ENCODE peak calls at places on chromosomes 4 and X, in eight cellular contexts. Y is PC-3, R is pancreas, X is fibroblast of pulmonary artery, T is upper lobe of left lung, I is body of pancreas, U is mucosa of descending colon, P is tibial nerve. D is an unnamed sample.

GRCh38 chr4:41432889-41433288 is 105.1 kb upstream of the LIMCH1 start:
- DNase-seq in R (no peak), P (no peak), U (no peak), T (no peak), I (no peak), Y (no peak), X (peak), D (no peak)

GRCh38 chr4:138090145-138090917 is 151.8 kb downstream of the SLC7A11 start:
- DNase-seq in U (no peak), X (peak), I (peak), R (no peak), T (peak), Y (peak), P (peak), D (peak)

GRCh38 chr4:169251291-169252235 is 19.2 kb downstream of the SH3RF1 start:
- DNase-seq in T (no peak), R (no peak), U (no peak), X (peak), Y (peak), I (no peak), P (no peak), D (no peak)

GRCh38 chr4:41177016-41177415 is 37.3 kb downstream of the APBB2 start:
- DNase-seq in T (no peak), I (no peak), Y (peak), R (no peak), P (no peak), X (peak), U (no peak), D (no peak)

GRCh38 chr4:169243808-169244207 is 26.9 kb downstream of the SH3RF1 start:
- DNase-seq in R (no peak), I (no peak), Y (no peak), P (no peak), X (peak), U (no peak), T (no peak), D (no peak)

GRCh38 chr4:142402156-142402555 is 443.9 kb downstream of the INPP4B start:
- DNase-seq in I (no peak), U (no peak), T (no peak), P (no peak), R (no peak), X (no peak), Y (no peak), D (no peak)

GRCh38 chr4:6469144-6469543 is 3.3 kb downstream of the PPP2R2C start:
- DNase-seq in P (no peak), I (no peak), R (no peak), T (no peak), X (no peak), Y (no peak), U (no peak), D (no peak)

GRCh38 chr4:89752932-89753598 is 83.9 kb downstream of the SNCA start:
- DNase-seq in Y (no peak), U (no peak), I (no peak), R (no peak), P (no peak), X (peak), T (no peak), D (no peak)

GRCh38 chrX:33138677-33139249 is 72.6 kb downstream of the DMD start:
- DNase-seq in R (no peak), X (peak), Y (peak), I (no peak), T (no peak), P (no peak), U (no peak), D (no peak)

GRCh38 chr4:41692717-41693345 is 55.7 kb downstream of the PHOX2B start:
- DNase-seq in T (no peak), P (peak), X (peak), U (peak), I (peak), R (peak), Y (peak), D (peak)

GRCh38 chr4:148951346-148951745 is 509.1 kb upstream of the NR3C2 start:
- DNase-seq in P (no peak), U (no peak), R (no peak), I (no peak), Y (peak), T (no peak), X (no peak), D (no peak)

GRCh38 chrX:120310861-120311631 is at the start of gene TMEM255A:
- DNase-seq in P (no peak), U (peak), X (no peak), Y (no peak), I (no peak), T (peak), R (peak), D (no peak)

GRCh38 chr4:69095301-69095731 is 958 bp upstream of the UGT2B7 start:
- DNase-seq in U (no peak), Y (peak), T (no peak), X (peak), P (no peak), I (no peak), R (no peak), D (no peak)

GRCh38 chrX:14641681-14642655 is 112.6 kb downstream of the GLRA2 start:
- DNase-seq in Y (no peak), P (no peak), T (no peak), X (no peak), I (no peak), R (no peak), U (no peak), D (no peak)

GRCh38 chr4:48813984-48814383 is 16.9 kb upstream of the OCIAD1 start:
- DNase-seq in R (no peak), I (no peak), X (no peak), T (no peak), P (no peak), Y (no peak), U (no peak), D (no peak)

GRCh38 chr4:15469402-15470148 is at the start of gene CC2D2A:
- DNase-seq in Y (peak), R (no peak), T (no peak), I (peak), X (peak), U (no peak), P (no peak), D (peak)

GRCh38 chrX:154409222-154409871 is at the start of gene DNASE1L1:
- DNase-seq in X (peak), R (peak), Y (peak), I (peak), T (peak), U (peak), P (peak), D (peak)

GRCh38 chr4:19155568-19155967 is 1096.1 kb upstream of the SLIT2 start:
- DNase-seq in T (no peak), I (no peak), U (no peak), P (no peak), X (no peak), R (no peak), Y (no peak), D (no peak)

GRCh38 chr4:85828295-85828910 is 353.5 kb downstream of the ARHGAP24 start:
- DNase-seq in T (no peak), U (no peak), X (peak), I (no peak), Y (peak), R (no peak), P (no peak), D (no peak)

GRCh38 chrX:22097295-22097694 is 65.2 kb downstream of the PHEX start:
- DNase-seq in X (peak), R (no peak), U (no peak), P (peak), I (no peak), T (no peak), Y (peak), D (no peak)

GRCh38 chrX:154396948-154397887 is 959 bp upstream of the RPL10 start:
- DNase-seq in Y (peak), P (peak), U (peak), I (peak), X (peak), R (peak), T (peak), D (peak)

GRCh38 chrX:25531096-25531495 is 515.3 kb upstream of the ARX start:
- DNase-seq in P (no peak), Y (no peak), I (no peak), X (peak), R (no peak), U (no peak), T (no peak), D (no peak)

GRCh38 chr4:53043096-53043495 is 181.0 kb downstream of the RASL11B start:
- DNase-seq in T (no peak), X (no peak), U (no peak), R (no peak), Y (no peak), P (no peak), I (no peak), D (no peak)

GRCh38 chrX:13188731-13189309 is 131.0 kb downstream of the ATXN3L start:
- DNase-seq in T (no peak), X (no peak), R (no peak), U (no peak), P (no peak), Y (no peak), I (no peak), D (no peak)

GRCh38 chrX:71128915-71129765 is 10.7 kb downstream of the MED12 start:
- DNase-seq in Y (peak), U (peak), P (peak), I (peak), T (peak), X (peak), R (peak), D (peak)

GRCh38 chr4:146142768-146143167 is 32.8 kb upstream of the LSM6 start:
- DNase-seq in X (no peak), R (no peak), P (no peak), Y (no peak), I (no peak), T (no peak), U (no peak), D (no peak)

GRCh38 chr4:2305766-2306501 is 44.0 kb upstream of the MXD4 start:
- DNase-seq in U (peak), X (no peak), P (no peak), R (no peak), Y (no peak), T (no peak), I (no peak), D (no peak)

GRCh38 chrX:107935200-107935599 is 47.0 kb downstream of the TEX13B start:
- DNase-seq in I (no peak), P (no peak), Y (peak), X (peak), T (no peak), R (no peak), U (no peak), D (no peak)

GRCh38 chr4:70613182-70613892 is 15.2 kb upstream of the ENAM start:
- DNase-seq in Y (no peak), P (no peak), T (no peak), U (peak), X (no peak), I (no peak), R (no peak), D (no peak)

GRCh38 chr4:4423706-4424498 is 37.0 kb downstream of the NSG1 start:
- DNase-seq in P (no peak), T (no peak), R (no peak), X (no peak), Y (no peak), U (no peak), I (no peak), D (no peak)

GRCh38 chrX:124018031-124018430 is 56.5 kb downstream of the STAG2 start:
- DNase-seq in I (no peak), X (peak), U (no peak), R (no peak), P (no peak), Y (peak), T (no peak), D (no peak)

GRCh38 chrX:8323356-8323755 is 141.3 kb upstream of the VCX3B start:
- DNase-seq in I (no peak), T (no peak), X (no peak), P (no peak), Y (peak), R (peak), U (peak), D (no peak)

GRCh38 chrX:139113682-139114081 is 402.2 kb upstream of the FGF13 start:
- DNase-seq in I (no peak), U (no peak), P (no peak), R (no peak), X (no peak), T (no peak), Y (peak), D (no peak)

GRCh38 chrX:112391313-112391712 is 288.4 kb downstream of the LHFPL1 start:
- DNase-seq in T (no peak), P (no peak), X (no peak), R (no peak), I (no peak), Y (no peak), U (no peak), D (no peak)

GRCh38 chr4:174454815-174455473 is 67.3 kb downstream of the HPGD start:
- DNase-seq in P (no peak), U (peak), X (no peak), Y (no peak), R (no peak), T (no peak), I (no peak), D (no peak)

GRCh38 chrX:136055651-136056221 is 70.5 kb downstream of the SLC9A6 start:
- DNase-seq in U (no peak), R (no peak), X (peak), I (peak), T (no peak), P (peak), Y (peak), D (no peak)

GRCh38 chr4:88674989-88675388 is 22.6 kb downstream of the NAP1L5 start:
- DNase-seq in U (no peak), P (no peak), R (no peak), Y (no peak), I (no peak), T (no peak), X (no peak), D (no peak)

GRCh38 chr4:105895609-105896460 is 564 bp downstream of the NPNT start:
- DNase-seq in R (peak), X (no peak), I (peak), P (no peak), Y (peak), T (peak), U (peak), D (peak)
- TF ChIP-seq CTCF in R (no peak), X (no peak), I (no peak), P (no peak), Y (peak), T (no peak), U (no peak), D (peak)

DNA sequence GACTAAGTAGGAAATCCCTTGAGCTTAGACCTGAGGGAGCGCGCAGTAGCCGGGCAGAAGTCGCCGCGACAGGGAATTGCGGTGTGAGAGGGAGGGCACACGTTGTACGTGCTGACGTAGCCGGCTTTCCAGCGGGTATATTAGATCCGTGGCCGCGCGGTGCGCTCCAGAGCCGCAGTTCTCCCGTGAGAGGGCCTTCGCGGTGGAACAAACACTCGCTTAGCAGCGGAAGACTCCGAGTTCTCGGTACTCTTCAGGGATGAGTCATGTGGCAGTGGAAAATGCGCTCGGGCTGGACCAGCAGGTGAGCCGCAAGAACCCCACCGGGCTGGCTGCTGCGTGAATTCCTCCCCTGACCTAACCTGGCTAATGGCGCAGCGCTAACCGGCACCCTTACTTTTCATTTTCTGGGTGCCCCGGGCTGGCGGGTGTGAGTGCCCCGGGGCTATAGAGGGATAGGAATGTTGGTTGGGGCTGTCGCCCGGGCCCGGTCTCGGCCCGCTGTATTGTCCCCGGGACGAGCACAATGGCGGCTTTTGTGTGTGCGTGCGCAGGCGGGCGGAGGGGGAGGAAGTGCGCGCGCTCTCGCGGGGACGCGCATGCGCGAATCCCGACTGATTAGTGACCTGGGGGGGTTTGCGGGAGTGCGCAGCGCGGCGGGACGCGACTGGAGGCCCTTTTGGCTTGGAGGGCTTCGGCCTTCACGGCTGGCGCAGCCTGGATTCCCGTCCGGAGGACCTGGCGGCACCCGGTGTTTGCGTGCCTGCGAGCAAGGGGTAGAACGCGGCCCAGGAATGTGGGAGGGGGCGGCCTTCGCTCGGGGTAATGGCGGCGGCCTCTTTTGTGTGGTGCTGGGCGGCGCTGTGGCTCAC is at the start of gene DDX3X:
- DNase-seq in R (peak), T (peak), I (peak), X (peak), P (peak), U (peak), Y (peak), D (peak)
- TF ChIP-seq CTCF in R (no peak), T (peak), I (no peak), X (peak), P (peak), U (no peak), Y (peak), D (no peak)

GRCh38 chrX:74492720-74493201 is 71.5 kb downstream of the SLC16A2 start:
- DNase-seq in U (no peak), P (no peak), I (no peak), X (peak), T (no peak), Y (no peak), R (no peak), D (peak)
- TF ChIP-seq CTCF in U (no peak), P (no peak), I (no peak), X (peak), T (no peak), Y (peak), R (no peak), D (no peak)

GRCh38 chrX:152601848-152602616 is 35.7 kb upstream of the GABRQ start:
- DNase-seq in I (no peak), U (no peak), Y (peak), P (no peak), T (no peak), X (no peak), R (no peak), D (peak)
- TF ChIP-seq CTCF in I (no peak), U (no peak), Y (peak), P (no peak), T (no peak), X (no peak), R (no peak), D (no peak)

GRCh38 chr4:183443609-183444148 is 757 bp upstream of the CDKN2AIP start:
- DNase-seq in T (no peak), I (no peak), X (no peak), R (no peak), U (no peak), Y (peak), P (no peak), D (peak)
- TF ChIP-seq CTCF in T (no peak), I (no peak), X (no peak), R (no peak), U (no peak), Y (no peak), P (no peak), D (no peak)

GRCh38 chr4:16582526-16582925 is 315.9 kb downstream of the LDB2 start:
- DNase-seq in X (no peak), I (no peak), Y (no peak), U (no peak), P (no peak), R (peak), T (no peak), D (peak)
- TF ChIP-seq CTCF in X (peak), I (no peak), Y (peak), U (no peak), P (no peak), R (no peak), T (no peak), D (no peak)

DNA sequence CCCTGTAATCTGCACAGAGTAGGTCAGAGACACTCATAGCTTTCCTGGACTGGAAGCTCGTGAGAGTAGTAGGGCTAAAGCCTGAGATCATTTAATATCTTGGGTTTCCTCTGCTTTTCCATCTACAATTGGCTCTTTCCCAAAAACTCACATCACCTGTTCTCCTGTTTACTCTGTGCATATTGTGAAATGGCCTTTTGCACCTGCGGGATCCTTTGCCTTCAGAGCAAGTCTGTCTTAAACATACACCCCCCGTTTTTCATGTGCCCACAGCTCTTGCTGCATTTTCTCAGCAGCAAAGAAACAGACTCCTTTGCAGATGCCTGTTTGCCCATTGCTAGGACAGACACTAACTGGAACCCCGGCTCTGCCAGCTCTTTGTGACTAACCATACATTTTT is 608.3 kb upstream of the PCDH10 start:
- DNase-seq in I (no peak), Y (no peak), U (no peak), T (no peak), X (no peak), R (no peak), P (no peak), D (no peak)
- TF ChIP-seq CTCF in I (no peak), Y (no peak), U (no peak), T (no peak), X (no peak), R (no peak), P (no peak), D (no peak)

GRCh38 chrX:56222473-56223000 is 9.6 kb upstream of the KLF8 start:
- DNase-seq in U (no peak), Y (no peak), I (no peak), X (no peak), T (peak), R (peak), P (no peak), D (no peak)
- TF ChIP-seq CTCF in U (no peak), Y (no peak), I (no peak), X (no peak), T (no peak), R (no peak), P (no peak), D (no peak)

D was measured in endothelial cell.